ENCODE peak calls at places on chromosomes 11 and 22, in nine cellular contexts. F is SK-N-SH, G is lower lobe of right lung, Q is left ventricle myocardium inferior, D is adrenal gland, N is A549, Y is GM23338, X is fibroblast of mammary gland, Z is vagina. B is an unnamed sample.

GRCh38 chr11:76830639-76831312 is 29.9 kb upstream of the ACER3 start:
- DNase-seq in Y (no peak), Z (no peak), N (no peak), G (no peak), Q (no peak), D (peak; percentile 33), F (peak; percentile 54), X (peak; percentile 63), B (peak; percentile 94)

GRCh38 chr11:128021304-128022006 is 565.9 kb downstream of the ETS1 start:
- DNase-seq in D (no peak), X (no peak), G (no peak), Y (peak; percentile 56), Z (no peak), N (no peak), F (peak; percentile 52), Q (no peak), B (peak; percentile 46)

GRCh38 chr11:128716661-128717210 is 22.9 kb downstream of the FLI1 start:
- DNase-seq in Q (no peak), N (no peak), Y (peak; percentile 18), G (no peak), X (no peak), D (no peak), F (no peak), Z (no peak), B (peak; percentile 62)

GRCh38 chr22:43707650-43708049 is 104.5 kb downstream of the EFCAB6 start:
- DNase-seq in X (peak; percentile 37), G (no peak), F (no peak), D (no peak), Y (no peak), Z (no peak), N (no peak), Q (no peak), B (no peak)

GRCh38 chr11:70247042-70247709 is 23.3 kb upstream of the PPFIA1 start:
- DNase-seq in Y (no peak), X (no peak), D (peak; percentile 47), F (no peak), G (no peak), Q (no peak), N (no peak), Z (no peak), B (no peak)

GRCh38 chr11:46698597-46698996 is 1.8 kb downstream of the ARHGAP1 start:
- DNase-seq in N (no peak), G (no peak), D (no peak), X (peak; percentile 22), F (no peak), Y (no peak), Q (no peak), Z (no peak), B (no peak)

GRCh38 chr11:117319214-117319840 is 3.3 kb upstream of the BACE1 start:
- DNase-seq in D (no peak), Z (no peak), Y (no peak), G (no peak), Q (no peak), F (no peak), N (no peak), X (peak; percentile 30), B (peak; percentile 74)

GRCh38 chr11:68010058-68011041 is at the start of gene ALDH3B1:
- DNase-seq in Z (no peak), D (peak; percentile 96), Q (peak; percentile 90), G (peak; percentile 98), Y (peak; percentile 56), X (peak; percentile 84), F (peak; percentile 52), N (peak; percentile 81), B (peak; percentile 88)

GRCh38 chr11:45252134-45252856 is 33.8 kb downstream of the SYT13 start:
- DNase-seq in N (peak; percentile 78), F (peak; percentile 63), Q (peak; percentile 64), D (peak; percentile 78), Y (peak; percentile 89), Z (no peak), G (peak; percentile 56), X (peak; percentile 41), B (no peak)

GRCh38 chr11:28003615-28004014 is 104.3 kb downstream of the KIF18A start:
- DNase-seq in Q (no peak), Y (no peak), N (no peak), G (no peak), F (no peak), D (no peak), Z (no peak), X (no peak), B (no peak)

DNA sequence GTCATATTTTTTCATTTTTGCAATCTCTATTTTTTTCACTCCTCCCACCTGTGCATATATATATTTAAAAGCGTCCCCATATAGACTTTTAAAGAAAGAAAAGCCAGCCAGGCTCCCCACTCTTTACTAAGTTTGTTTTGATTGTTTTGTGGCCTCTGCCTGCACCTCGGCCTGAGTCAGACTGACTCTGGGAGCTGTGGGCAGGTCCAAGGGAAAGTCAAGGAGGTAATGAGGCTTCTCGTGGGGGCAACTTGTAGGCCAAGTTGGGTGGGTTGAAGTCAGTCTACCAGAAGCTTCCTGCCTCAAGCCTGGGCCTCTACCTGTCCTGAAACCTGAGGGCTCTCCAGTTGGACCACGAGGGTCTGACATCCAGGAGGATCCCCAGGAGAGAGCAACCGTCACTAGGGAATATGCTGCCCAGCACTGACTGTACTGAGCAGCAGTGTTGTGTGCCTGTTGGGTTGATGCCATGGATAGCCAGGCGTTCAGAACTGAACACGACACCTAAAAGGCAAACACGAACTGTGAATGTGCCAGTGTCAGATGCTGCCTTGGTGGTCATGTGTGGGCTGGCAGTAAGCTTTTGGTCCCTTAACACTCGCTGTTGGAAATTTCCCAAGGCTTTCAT is 58.8 kb downstream of the BMAL1 start:
- DNase-seq in Y (no peak), Q (peak; percentile 25), Z (no peak), G (no peak), N (no peak), X (no peak), D (no peak), F (no peak), B (no peak)
- TF ChIP-seq CTCF in Y (no peak), Q (no peak), Z (no peak), G (no peak), N (no peak), X (no peak), D (no peak), F (no peak), B (no peak)

GRCh38 chr11:92226331-92227232 is 2.0 kb downstream of the FAT3 start:
- DNase-seq in Y (peak; percentile 89), X (no peak), Z (no peak), Q (no peak), F (peak; percentile 65), D (no peak), N (no peak), G (no peak), B (no peak)

GRCh38 chr11:92224394-92225205 is at the start of gene FAT3:
- DNase-seq in D (no peak), Q (no peak), Y (peak; percentile 81), G (peak; percentile 39), F (peak; percentile 83), Z (no peak), X (peak; percentile 12), N (peak; percentile 37), B (no peak)

GRCh38 chr11:92225206-92225562 is 566 bp downstream of the FAT3 start:
- DNase-seq in F (no peak), Q (no peak), G (no peak), D (no peak), X (no peak), Y (peak; percentile 52), Z (no peak), N (no peak), B (no peak)

GRCh38 chr11:92227233-92227593 is 2.6 kb downstream of the FAT3 start:
- DNase-seq in F (peak; percentile 49), X (no peak), Z (no peak), N (no peak), G (no peak), Y (peak; percentile 51), Q (no peak), D (no peak), B (no peak)

GRCh38 chr11:92225563-92226308 is 1.1 kb downstream of the FAT3 start:
- DNase-seq in N (no peak), Q (no peak), D (no peak), Y (peak; percentile 77), X (no peak), Z (no peak), F (peak; percentile 71), G (no peak), B (no peak)
- H3K4me3 ChIP-seq in N (peak overlapping the region; percentile 59), Q (peak overlapping the region; percentile 60), D (no peak overlapping the region), Y (peak overlapping the region; percentile 90), X (no peak overlapping the region), Z (peak overlapping the region; percentile 46), F (peak overlapping the region; percentile 89), G (peak overlapping the region; percentile 52), B (no peak overlapping the region)

GRCh38 chr11:118930152-118930712 is 4.5 kb upstream of the BCL9L start:
- DNase-seq in Y (peak; percentile 99), G (peak; percentile 88), D (peak; percentile 85), Z (no peak), F (peak; percentile 78), N (no peak), X (peak; percentile 68), Q (peak; percentile 82), B (peak; percentile 81)

GRCh38 chr11:118927554-118928107 is 1.9 kb upstream of the BCL9L start:
- DNase-seq in Y (no peak), N (no peak), G (no peak), X (no peak), D (no peak), Z (no peak), Q (no peak), F (no peak), B (no peak)

GRCh38 chr11:118928108-118928869 is 2.6 kb upstream of the BCL9L start:
- DNase-seq in D (peak; percentile 97), N (peak; percentile 91), G (peak; percentile 91), X (peak; percentile 95), Z (no peak), Y (peak; percentile 93), Q (peak; percentile 89), F (peak; percentile 95), B (peak; percentile 96)

GRCh38 chr11:118929496-118930151 is 3.9 kb upstream of the BCL9L start:
- DNase-seq in N (peak; percentile 83), D (peak; percentile 93), Y (peak; percentile 95), G (peak; percentile 89), X (peak; percentile 71), F (peak; percentile 88), Q (peak; percentile 81), Z (no peak), B (peak; percentile 89)

DNA sequence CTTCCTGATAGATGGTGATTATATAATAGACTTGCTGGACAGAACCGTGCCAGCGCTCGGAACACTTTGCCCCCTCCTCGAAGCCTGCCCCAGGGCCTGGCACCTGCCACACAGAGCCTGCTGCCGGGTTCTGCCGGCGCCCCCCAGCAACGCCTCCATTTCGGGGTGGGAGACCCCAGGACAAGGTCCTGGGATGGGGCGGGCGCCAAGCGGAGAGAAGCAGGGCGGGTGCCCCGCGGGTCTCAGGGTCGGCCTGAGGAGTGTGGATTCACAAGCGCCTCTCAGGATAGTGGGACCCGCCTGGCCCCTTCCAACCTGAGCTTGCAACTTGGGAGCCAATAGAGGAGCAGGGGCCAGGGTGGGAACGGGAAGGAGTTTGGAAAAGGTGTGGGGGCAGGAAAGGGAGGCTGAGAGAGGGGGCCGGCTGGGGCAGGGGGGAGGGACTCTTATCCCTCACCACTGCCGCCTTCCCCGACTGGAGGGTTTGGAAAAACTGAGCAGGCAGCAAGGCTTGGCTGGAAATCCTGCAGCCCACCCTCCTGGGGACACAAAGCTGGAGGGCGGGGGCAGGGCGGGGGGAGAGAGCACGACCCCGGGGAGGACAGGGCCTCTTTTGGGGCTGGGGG is 3.3 kb upstream of the BCL9L start:
- DNase-seq in N (no peak), X (peak; percentile 47), Q (peak; percentile 69), Y (peak; percentile 80), D (peak; percentile 78), Z (no peak), G (peak; percentile 65), F (peak; percentile 80), B (peak; percentile 61)
- TF ChIP-seq CTCF in N (no peak), X (no peak), Q (peak; percentile 15), Y (no peak), D (no peak), Z (no peak), G (no peak), F (no peak), B (peak; percentile 2)

GRCh38 chr11:122711831-122712378 is 56.4 kb downstream of the UBASH3B start:
- DNase-seq in Z (no peak), G (no peak), F (peak; percentile 67), N (no peak), Q (no peak), X (no peak), Y (no peak), D (no peak), B (peak; percentile 56)
- H3K4me3 ChIP-seq in Z (no peak overlapping the region), G (no peak overlapping the region), F (no peak overlapping the region), N (no peak overlapping the region), Q (no peak overlapping the region), X (no peak overlapping the region), Y (no peak overlapping the region), D (no peak overlapping the region), B (no peak overlapping the region)

B was measured in fibroblast of the aortic adventitia.